ENCODE peak calls at places on chromosomes 7 and 10, in four cellular contexts. F is type B pancreatic cell, X is SHP77, P is M059J. Q is an unnamed sample.

GRCh38 chr10:74035324-74035723 is 37.4 kb downstream of the VCL start:
- DNase-seq in F (no peak), X (no peak), P (peak; percentile 61), Q (no peak)

GRCh38 chr10:44005788-44006099 is 357.1 kb upstream of the ZNF32 start:
- DNase-seq in F (no peak), X (no peak), P (no peak), Q (no peak)

GRCh38 chr10:94186722-94187121 is 176.0 kb downstream of the NOC3L start:
- DNase-seq in F (no peak), X (no peak), P (no peak), Q (no peak)

GRCh38 chr7:95636140-95636539 is 39.8 kb upstream of the PDK4 start:
- DNase-seq in F (no peak), X (no peak), P (peak; percentile 75), Q (no peak)

GRCh38 chr7:42691030-42691639 is 220.7 kb downstream of the C7orf25 start:
- DNase-seq in F (no peak), X (peak; percentile 32), P (peak; percentile 66), Q (no peak)

GRCh38 chr7:92244803-92245486 is 769 bp downstream of the KRIT1 start:
- DNase-seq in F (no peak), X (no peak), P (no peak), Q (no peak)

GRCh38 chr10:87752571-87752970 is 65.5 kb downstream of the ATAD1 start:
- DNase-seq in F (no peak), X (no peak), P (peak; percentile 71), Q (no peak)

GRCh38 chr7:134645935-134646334 is 718 bp upstream of the BPGM start:
- DNase-seq in F (no peak), X (no peak), P (peak; percentile 63), Q (no peak)

GRCh38 chr10:33298893-33299292 is 35.6 kb downstream of the NRP1 start:
- DNase-seq in F (no peak), X (no peak), P (no peak), Q (no peak)

GRCh38 chr7:92695308-92696261 is 105.4 kb upstream of the FAM133B start:
- DNase-seq in F (peak; percentile 75), X (peak; percentile 56), P (peak; percentile 86), Q (peak; percentile 40)

Q was measured in lower lobe of right lung.